ENCODE peak calls at places on chromosomes 6 and 20, in seven cellular contexts. T is Calu3, Q is sigmoid colon, L is BE2C, E is GM10248, W is AG09319, N is astrocyte of the cerebellum. A is an unnamed sample.

GRCh38 chr6:118810420-118811027 is 83.4 kb upstream of the ASF1A start:
- DNase-seq in T (no peak), L (no peak), N (no peak), Q (no peak), E (peak), W (no peak), A (peak)

GRCh38 chr20:38230253-38230551 is 30.3 kb downstream of the KIAA1755 start:
- DNase-seq in L (no peak), N (no peak), W (no peak), E (no peak), Q (no peak), T (no peak), A (no peak)

GRCh38 chr6:73491371-73491770 is 29.5 kb downstream of the EEF1A1 start:
- DNase-seq in N (no peak), Q (no peak), T (no peak), E (no peak), W (no peak), L (no peak), A (no peak)

GRCh38 chr20:5657190-5657872 is 92.9 kb upstream of the SHLD1 start:
- DNase-seq in N (peak), T (peak), L (no peak), Q (peak), E (no peak), W (peak), A (no peak)

GRCh38 chr6:154615483-154616025 is 105.1 kb upstream of the CNKSR3 start:
- DNase-seq in T (peak), W (no peak), E (no peak), L (peak), N (peak), Q (peak), A (no peak)

GRCh38 chr6:100633096-100633766 is 168.5 kb upstream of the SIM1 start:
- DNase-seq in L (no peak), T (peak), Q (no peak), W (peak), E (no peak), N (peak), A (no peak)

GRCh38 chr20:41261260-41261659 is 56.3 kb downstream of the ZHX3 start:
- DNase-seq in L (no peak), N (no peak), T (no peak), E (no peak), Q (no peak), W (no peak), A (no peak)

GRCh38 chr6:28597217-28597835 is 71.6 kb downstream of the GPX5 start:
- DNase-seq in W (peak), N (no peak), E (no peak), L (peak), Q (no peak), T (peak), A (peak)

GRCh38 chr6:100460650-100461204 is 4.0 kb downstream of the SIM1 start:
- DNase-seq in W (no peak), T (peak), Q (no peak), E (no peak), L (no peak), N (no peak), A (no peak)

GRCh38 chr6:27518881-27519795 is 46.2 kb upstream of the ZNF184 start:
- DNase-seq in N (peak), E (peak), W (peak), Q (peak), L (peak), T (peak), A (peak)

GRCh38 chr20:14979472-14979986 is 642.1 kb upstream of the FLRT3 start:
- DNase-seq in N (no peak), L (no peak), T (no peak), E (no peak), W (no peak), Q (no peak), A (no peak)

GRCh38 chr6:122818866-122819265 is 29.8 kb downstream of the SMPDL3A start:
- DNase-seq in W (no peak), L (no peak), E (no peak), T (no peak), N (no peak), Q (no peak), A (no peak)

GRCh38 chr20:37480915-37481314 is 40.1 kb upstream of the NNAT start:
- DNase-seq in Q (peak), L (no peak), T (no peak), N (no peak), W (no peak), E (no peak), A (no peak)

GRCh38 chr20:64063389-64064144 is 569 bp downstream of the TCEA2 start:
- DNase-seq in L (peak), E (peak), Q (no peak), N (no peak), T (peak), W (no peak), A (peak)

GRCh38 chr20:37823276-37823980 is 79.5 kb upstream of the VSTM2L start:
- DNase-seq in Q (no peak), N (no peak), T (peak), W (no peak), E (no peak), L (no peak), A (no peak)

GRCh38 chr20:2741881-2742280 is 49.3 kb downstream of the EBF4 start:
- DNase-seq in E (no peak), W (no peak), Q (no peak), N (no peak), T (no peak), L (no peak), A (no peak)

GRCh38 chr6:29925341-29926080 is 16.8 kb upstream of the HLA-A start:
- DNase-seq in L (no peak), T (no peak), W (no peak), N (no peak), Q (no peak), E (no peak), A (no peak)

GRCh38 chr20:62818592-62819493 is 2.0 kb downstream of the COL9A3 start:
- DNase-seq in T (peak), Q (peak), W (no peak), E (no peak), N (no peak), L (peak), A (no peak)

GRCh38 chr20:53621482-53622246 is 28.0 kb upstream of the ZNF217 start:
- DNase-seq in L (peak), E (no peak), Q (peak), T (peak), W (peak), N (peak), A (peak)

GRCh38 chr6:136103763-136104311 is 146.3 kb downstream of the MTFR2 start:
- DNase-seq in W (no peak), E (no peak), T (no peak), L (peak), Q (peak), N (no peak), A (no peak)

GRCh38 chr6:28648035-28648877 is 122.6 kb downstream of the GPX5 start:
- DNase-seq in W (peak), E (peak), T (peak), L (peak), Q (no peak), N (peak), A (peak)

GRCh38 chr20:37511605-37512275 is 9.3 kb upstream of the NNAT start:
- DNase-seq in E (no peak), N (no peak), W (peak), T (no peak), Q (peak), L (no peak), A (no peak)

GRCh38 chr6:133340557-133340956 is 99.4 kb downstream of the EYA4 start:
- DNase-seq in L (peak), N (no peak), Q (no peak), E (no peak), T (peak), W (no peak), A (no peak)

GRCh38 chr6:14092861-14093789 is 24.4 kb upstream of the CD83 start:
- DNase-seq in W (no peak), E (no peak), N (peak), T (no peak), L (no peak), Q (no peak), A (no peak)

GRCh38 chr6:3661390-3661789 is 90.1 kb downstream of the PXDC1 start:
- DNase-seq in T (no peak), N (no peak), E (no peak), Q (no peak), W (no peak), L (no peak), A (no peak)

GRCh38 chr20:59777814-59778575 is 155.4 kb downstream of the SYCP2 start:
- DNase-seq in N (no peak), Q (peak), T (no peak), E (no peak), W (no peak), L (no peak), A (no peak)

GRCh38 chr6:98787961-98788360 is 46.4 kb upstream of the POU3F2 start:
- DNase-seq in N (no peak), L (peak), E (no peak), T (no peak), W (no peak), Q (no peak), A (no peak)

GRCh38 chr6:37531026-37531425 is 31.3 kb upstream of the CCDC167 start:
- DNase-seq in W (no peak), E (no peak), L (no peak), Q (no peak), N (no peak), T (no peak), A (no peak)

GRCh38 chr20:12058201-12058600 is 140.5 kb downstream of the BTBD3 start:
- DNase-seq in Q (no peak), L (no peak), W (no peak), E (no peak), N (peak), T (no peak), A (no peak)

GRCh38 chr20:62010551-62011402 is 54.9 kb downstream of the TAF4 start:
- DNase-seq in E (peak), Q (no peak), N (peak), W (no peak), L (peak), T (peak), A (peak)

GRCh38 chr6:100171533-100172321 is 177.7 kb upstream of the MCHR2 start:
- DNase-seq in L (no peak), E (no peak), T (no peak), Q (no peak), W (peak), N (peak), A (peak)

GRCh38 chr20:19756756-19757486 is 1.1 kb upstream of the RIN2 start:
- DNase-seq in W (no peak), Q (peak), L (no peak), N (no peak), T (no peak), E (no peak), A (no peak)

GRCh38 chr6:2055914-2056313 is 189.5 kb downstream of the GMDS start:
- DNase-seq in W (peak), L (no peak), Q (no peak), N (no peak), E (no peak), T (no peak), A (no peak)

GRCh38 chr6:76852776-76853175 is 610.5 kb downstream of the HTR1B start:
- DNase-seq in Q (no peak), W (no peak), T (no peak), L (no peak), N (no peak), E (no peak), A (no peak)

GRCh38 chr20:33490023-33490933 is at the start of gene CBFA2T2:
- DNase-seq in E (no peak), T (no peak), N (no peak), W (peak), L (no peak), Q (peak), A (peak)

GRCh38 chr6:125273965-125274364 is 27.8 kb downstream of the HDDC2 start:
- DNase-seq in W (no peak), Q (peak), T (peak), E (no peak), L (peak), N (peak), A (no peak)

GRCh38 chr6:145734486-145735355 is 599 bp downstream of the EPM2A start:
- DNase-seq in L (peak), T (peak), N (peak), E (peak), Q (peak), W (peak), A (peak)

GRCh38 chr6:145731432-145731831 is 3.9 kb downstream of the EPM2A start:
- DNase-seq in L (no peak), E (no peak), T (no peak), N (no peak), Q (no peak), W (no peak), A (peak)

GRCh38 chr6:145733770-145734169 is 1.6 kb downstream of the EPM2A start:
- DNase-seq in L (no peak), N (no peak), T (no peak), W (no peak), E (no peak), Q (no peak), A (peak)

GRCh38 chr6:145732788-145733187 is 2.5 kb downstream of the EPM2A start:
- DNase-seq in W (no peak), L (no peak), E (no peak), T (no peak), N (no peak), Q (no peak), A (no peak)

GRCh38 chr6:145733207-145733606 is 2.1 kb downstream of the EPM2A start:
- DNase-seq in N (no peak), L (no peak), Q (no peak), E (no peak), T (no peak), W (no peak), A (no peak)
- TF ChIP-seq CTCF in N (no peak), L (no peak), Q (no peak), E (no peak), T (no peak), W (no peak), A (no peak)

DNA sequence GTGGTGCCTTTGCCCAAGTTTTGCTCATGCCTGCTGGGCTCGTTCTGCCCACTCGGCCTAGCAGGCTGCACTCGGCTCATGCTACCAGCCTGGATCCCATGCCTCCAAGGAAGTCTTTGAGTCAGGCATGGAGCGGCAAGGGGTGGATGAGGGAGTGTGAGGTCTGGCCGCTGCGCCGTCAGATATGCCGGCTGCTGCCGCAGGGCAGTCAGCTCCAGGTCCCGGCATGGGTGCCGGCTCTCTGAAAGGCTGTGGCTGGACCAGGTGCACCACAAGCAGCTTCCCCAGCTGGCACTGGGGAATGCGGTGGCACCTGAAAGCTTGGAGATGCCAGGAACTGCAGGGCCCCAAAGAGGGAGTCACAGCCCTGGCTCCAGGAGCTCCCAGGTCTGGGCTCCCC is 75.5 kb downstream of the GPR63 start:
- DNase-seq in W (no peak), Q (no peak), E (no peak), T (no peak), N (no peak), L (no peak), A (no peak)
- TF ChIP-seq CTCF in W (no peak), Q (no peak), E (no peak), T (no peak), N (no peak), L (no peak), A (no peak)

DNA sequence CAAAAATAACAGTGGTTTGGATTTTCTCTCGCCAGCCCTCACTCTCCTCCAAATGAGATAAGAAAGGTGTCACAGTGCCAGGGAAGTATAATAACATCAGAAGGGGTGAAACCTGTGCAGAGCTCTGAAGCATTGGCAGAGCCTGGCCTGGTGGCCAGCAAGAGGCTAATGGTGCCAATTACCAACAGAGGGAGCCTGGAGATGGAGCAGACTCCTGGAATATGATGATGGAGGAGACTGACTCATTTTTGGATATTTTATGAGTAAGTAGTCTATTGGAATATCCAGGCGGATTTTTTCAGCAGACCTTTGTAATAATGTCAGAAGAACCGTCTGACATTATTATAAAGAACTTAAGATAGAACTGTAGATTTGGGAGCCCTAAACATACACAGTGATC is 442.6 kb upstream of the MARCKS start:
- DNase-seq in L (peak), Q (no peak), E (no peak), T (peak), N (peak), W (no peak), A (no peak)
- TF ChIP-seq CTCF in L (peak), Q (peak), E (no peak), T (peak), N (peak), W (peak), A (no peak)

GRCh38 chr20:45297786-45298497 is 8.7 kb upstream of the RBPJL start:
- DNase-seq in W (no peak), T (no peak), N (no peak), E (no peak), Q (no peak), L (no peak), A (no peak)

GRCh38 chr20:45303586-45304463 is 2.8 kb upstream of the RBPJL start:
- DNase-seq in E (no peak), N (no peak), Q (no peak), W (no peak), L (no peak), T (no peak), A (peak)

GRCh38 chr20:45301824-45302251 is 4.8 kb upstream of the RBPJL start:
- DNase-seq in N (no peak), T (no peak), E (no peak), W (no peak), Q (no peak), L (no peak), A (peak)

GRCh38 chr20:45299786-45300185 is 6.9 kb upstream of the RBPJL start:
- DNase-seq in E (no peak), L (no peak), W (no peak), N (no peak), T (no peak), Q (no peak), A (no peak)

DNA sequence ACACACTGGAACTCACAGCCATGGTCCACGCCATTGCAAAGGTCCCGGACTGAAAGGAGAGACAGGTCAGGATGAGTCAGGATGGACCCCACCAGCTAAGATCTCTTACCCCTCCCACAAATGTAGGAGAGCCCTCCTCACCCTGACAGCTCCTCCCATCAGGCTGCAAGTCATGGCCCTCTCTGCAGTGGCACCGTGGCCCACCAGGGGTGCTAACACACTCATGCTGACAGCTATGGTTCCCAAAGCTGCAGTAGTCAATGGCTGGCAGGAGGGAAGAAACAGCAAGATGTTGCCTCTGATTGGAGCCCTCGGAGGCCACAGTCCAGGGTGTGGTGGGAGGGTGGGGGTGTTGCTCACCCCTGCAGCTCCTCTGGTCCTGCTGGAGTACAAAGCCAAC is 5.7 kb upstream of the RBPJL start:
- DNase-seq in T (peak), E (peak), L (peak), N (no peak), Q (no peak), W (no peak), A (peak)
- TF ChIP-seq CTCF in T (peak), E (peak), L (peak), N (peak), Q (no peak), W (peak), A (peak)

GRCh38 chr20:9353916-9354276 is 160.5 kb upstream of the LAMP5 start:
- DNase-seq in E (no peak), L (no peak), T (no peak), Q (no peak), W (peak), N (no peak), A (no peak)

GRCh38 chr20:9359561-9360308 is 154.7 kb upstream of the LAMP5 start:
- DNase-seq in W (peak), Q (peak), T (peak), E (no peak), N (peak), L (peak), A (peak)

GRCh38 chr20:9353180-9353915 is 161.0 kb upstream of the LAMP5 start:
- DNase-seq in Q (no peak), N (no peak), T (no peak), L (no peak), W (no peak), E (no peak), A (no peak)

GRCh38 chr20:9352740-9353139 is 161.7 kb upstream of the LAMP5 start:
- DNase-seq in T (no peak), N (no peak), W (no peak), E (no peak), L (no peak), Q (no peak), A (no peak)

DNA sequence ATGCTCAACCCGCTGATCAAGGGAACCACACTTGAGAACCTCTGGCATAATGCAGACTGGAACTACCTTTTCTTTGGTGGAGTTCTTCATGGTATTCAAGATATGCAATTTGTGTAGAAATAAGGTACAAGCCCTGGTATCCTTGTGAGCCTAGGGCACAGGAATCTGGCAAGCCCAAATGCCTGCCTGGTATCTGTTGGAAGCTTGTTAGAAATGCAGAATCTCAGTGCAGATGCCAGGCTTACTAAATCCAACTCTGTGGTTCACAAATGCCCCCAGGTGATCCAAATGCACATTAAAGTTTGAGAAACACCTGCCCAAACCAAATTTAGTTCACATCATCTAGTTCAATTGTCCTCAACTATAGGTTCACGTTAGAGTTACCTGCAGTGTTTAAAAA is 159.8 kb upstream of the LAMP5 start:
- DNase-seq in T (no peak), E (no peak), Q (no peak), L (no peak), W (no peak), N (no peak), A (no peak)
- TF ChIP-seq CTCF in T (no peak), E (no peak), Q (no peak), L (no peak), W (no peak), N (no peak), A (no peak)